ENCODE peak calls at places on chromosomes 16 and 17, in ten cellular contexts. Y is small intestine; V is NCI-H460; S is Right ventricle myocardium inferior; H is nucleus accumbens; R is osteocyte; G is LoVo; W is psoas muscle; X is activated CD8-positive, alpha-beta memory T cell treated with anti-CD3 and anti-CD28 coated beads for 1 hour; P is lower leg skin. Q is an unnamed sample.

GRCh38 chr17:28728364-28729200 is at the start of gene NEK8:
- DNase-seq in Y (peak), V (peak), S (peak), H (peak), R (peak), G (peak), W (peak), X (peak), P (peak), Q (peak)

GRCh38 chr17:60899115-60899514 is 221.5 kb downstream of the BCAS3 start:
- DNase-seq in Y (no peak), V (no peak), S (no peak), H (no peak), R (no peak), G (no peak), W (no peak), X (no peak), P (no peak), Q (no peak)

GRCh38 chr16:27174798-27175197 is 28.5 kb upstream of the KDM8 start:
- DNase-seq in Y (peak), V (peak), S (no peak), H (no peak), R (no peak), G (peak), W (no peak), X (no peak), P (no peak), Q (no peak)

GRCh38 chr16:88974641-88975215 is 2.3 kb downstream of the CBFA2T3 start:
- DNase-seq in Y (no peak), V (no peak), S (peak), H (no peak), R (no peak), G (no peak), W (no peak), X (no peak), P (no peak), Q (no peak)

GRCh38 chr17:80639658-80640057 is 95.0 kb downstream of the RPTOR start:
- DNase-seq in Y (no peak), V (no peak), S (no peak), H (no peak), R (no peak), G (no peak), W (no peak), X (no peak), P (peak), Q (no peak)

GRCh38 chr16:726438-727290 is at the start of the genes CCDC78 and HAGHL:
- DNase-seq in Y (no peak), V (no peak), S (no peak), H (peak), R (no peak), G (peak), W (peak), X (no peak), P (peak), Q (no peak)

GRCh38 chr16:89921699-89922476 is 1.3 kb upstream of the TUBB3 start:
- DNase-seq in Y (no peak), V (peak), S (peak), H (no peak), R (peak), G (peak), W (peak), X (no peak), P (peak), Q (no peak)

GRCh38 chr17:37188157-37188556 is 187.6 kb upstream of the C17orf78 start:
- DNase-seq in Y (no peak), V (no peak), S (no peak), H (no peak), R (no peak), G (no peak), W (no peak), X (no peak), P (no peak), Q (no peak)

GRCh38 chr17:9587969-9588656 is 11.7 kb downstream of the CFAP52 start:
- DNase-seq in Y (no peak), V (no peak), S (no peak), H (no peak), R (no peak), G (no peak), W (no peak), X (no peak), P (no peak), Q (no peak)

GRCh38 chr16:67349172-67349571 is 22.6 kb downstream of the LRRC36 start:
- DNase-seq in Y (peak), V (peak), S (no peak), H (no peak), R (no peak), G (peak), W (no peak), X (no peak), P (no peak), Q (no peak)

GRCh38 chr16:73047536-73048291 is at the start of gene ZFHX3:
- DNase-seq in Y (peak), V (no peak), S (no peak), H (no peak), R (no peak), G (peak), W (peak), X (no peak), P (peak), Q (no peak)

GRCh38 chr16:29804455-29805231 is 1.7 kb upstream of the MAZ start:
- DNase-seq in Y (no peak), V (no peak), S (peak), H (peak), R (no peak), G (no peak), W (peak), X (no peak), P (peak), Q (no peak)

Q was measured in esophagus muscularis mucosa.